ENCODE peak calls at places on chromosomes 12 and 14, in four cellular contexts. One of them, this sample, is unnamed.

GRCh38 chr12:123938679-123939480 is 33.8 kb downstream of the CCDC92 start:
- DNase-seq in heart left ventricle: no peak
- DNase-seq in A549: peak
- DNase-seq in IMR-90: no peak
- DNase-seq in this sample: no peak

GRCh38 chr12:51392556-51393237 is 1.5 kb upstream of the GALNT6 start:
- DNase-seq in heart left ventricle: no peak
- DNase-seq in A549: no peak
- DNase-seq in IMR-90: no peak
- DNase-seq in this sample: no peak

GRCh38 chr12:13114251-13115052 is 11.0 kb upstream of the GSG1 start:
- DNase-seq in heart left ventricle: no peak
- DNase-seq in A549: no peak
- DNase-seq in IMR-90: no peak
- DNase-seq in this sample: no peak

GRCh38 chr12:53516758-53517455 is 9.6 kb upstream of the NPFF start:
- DNase-seq in heart left ventricle: no peak
- DNase-seq in A549: no peak
- DNase-seq in IMR-90: no peak
- DNase-seq in this sample: no peak

GRCh38 chr12:77830502-77830901 is at the start of gene NAV3:
- DNase-seq in heart left ventricle: no peak
- DNase-seq in A549: no peak
- DNase-seq in IMR-90: no peak
- DNase-seq in this sample: peak

GRCh38 chr14:104117341-104118005 is 20.9 kb upstream of the KIF26A start:
- DNase-seq in heart left ventricle: no peak
- DNase-seq in A549: no peak
- DNase-seq in IMR-90: no peak
- DNase-seq in this sample: no peak

GRCh38 chr12:67449591-67450052 is 180.5 kb downstream of the CAND1 start:
- DNase-seq in heart left ventricle: no peak
- DNase-seq in A549: no peak
- DNase-seq in IMR-90: no peak
- DNase-seq in this sample: no peak

GRCh38 chr12:50074936-50075807 is 10.0 kb upstream of the SMARCD1 start:
- DNase-seq in heart left ventricle: peak
- DNase-seq in A549: peak
- DNase-seq in IMR-90: peak
- DNase-seq in this sample: peak

GRCh38 chr14:70947739-70948138 is 40.5 kb downstream of the PCNX1 start:
- DNase-seq in heart left ventricle: no peak
- DNase-seq in A549: no peak
- DNase-seq in IMR-90: no peak
- DNase-seq in this sample: no peak

GRCh38 chr12:117970334-117970733 is 1.5 kb upstream of the KSR2 start:
- DNase-seq in heart left ventricle: no peak
- DNase-seq in A549: no peak
- DNase-seq in IMR-90: no peak
- DNase-seq in this sample: no peak

GRCh38 chr12:117968084-117968789 is 553 bp downstream of the KSR2 start:
- DNase-seq in heart left ventricle: no peak
- DNase-seq in A549: no peak
- DNase-seq in IMR-90: no peak
- DNase-seq in this sample: no peak

GRCh38 chr12:117967512-117967911 is 1.3 kb downstream of the KSR2 start:
- DNase-seq in heart left ventricle: no peak
- DNase-seq in A549: no peak
- DNase-seq in IMR-90: no peak
- DNase-seq in this sample: no peak

GRCh38 chr12:117967043-117967442 is 1.7 kb downstream of the KSR2 start:
- DNase-seq in heart left ventricle: no peak
- DNase-seq in A549: no peak
- DNase-seq in IMR-90: no peak
- DNase-seq in this sample: no peak

GRCh38 chr12:117968826-117969659 is at the start of gene KSR2:
- DNase-seq in heart left ventricle: no peak
- DNase-seq in A549: peak
- DNase-seq in IMR-90: no peak
- DNase-seq in this sample: peak
- H3K4me3 ChIP-seq in heart left ventricle: peak
- H3K4me3 ChIP-seq in A549: peak
- H3K4me3 ChIP-seq in IMR-90: no peak
- H3K4me3 ChIP-seq in this sample: no peak

GRCh38 chr12:115871714-115872113 is 405.8 kb downstream of the MED13L start:
- DNase-seq in heart left ventricle: no peak
- DNase-seq in A549: peak
- DNase-seq in IMR-90: peak
- DNase-seq in this sample: peak
- TF ChIP-seq CTCF in heart left ventricle: peak
- TF ChIP-seq CTCF in A549: peak
- TF ChIP-seq CTCF in IMR-90: peak
- TF ChIP-seq CTCF in this sample: peak

GRCh38 chr14:91035855-91036254 is 24.6 kb downstream of the RPS6KA5 start:
- DNase-seq in heart left ventricle: no peak
- DNase-seq in A549: no peak
- DNase-seq in IMR-90: no peak
- DNase-seq in this sample: no peak

GRCh38 chr14:91040545-91040944 is 19.9 kb downstream of the RPS6KA5 start:
- DNase-seq in heart left ventricle: no peak
- DNase-seq in A549: no peak
- DNase-seq in IMR-90: no peak
- DNase-seq in this sample: no peak

GRCh38 chr14:91041450-91041849 is 19.0 kb downstream of the RPS6KA5 start:
- DNase-seq in heart left ventricle: no peak
- DNase-seq in A549: no peak
- DNase-seq in IMR-90: no peak
- DNase-seq in this sample: no peak

GRCh38 chr14:91038439-91038838 is 22.0 kb downstream of the RPS6KA5 start:
- DNase-seq in heart left ventricle: no peak
- DNase-seq in A549: no peak
- DNase-seq in IMR-90: no peak
- DNase-seq in this sample: peak

GRCh38 chr14:91036741-91037469 is 23.5 kb downstream of the RPS6KA5 start:
- DNase-seq in heart left ventricle: no peak
- DNase-seq in A549: no peak
- DNase-seq in IMR-90: no peak
- DNase-seq in this sample: no peak
- H3K4me3 ChIP-seq in heart left ventricle: no peak
- H3K4me3 ChIP-seq in A549: no peak
- H3K4me3 ChIP-seq in IMR-90: no peak
- H3K4me3 ChIP-seq in this sample: no peak

GRCh38 chr12:31234955-31235867 is 90.7 kb downstream of the SINHCAF start:
- DNase-seq in heart left ventricle: no peak
- DNase-seq in A549: peak
- DNase-seq in IMR-90: peak
- DNase-seq in this sample: peak
- TF ChIP-seq CTCF in heart left ventricle: peak
- TF ChIP-seq CTCF in A549: peak
- TF ChIP-seq CTCF in IMR-90: peak
- TF ChIP-seq CTCF in this sample: peak

GRCh38 chr12:110135012-110135411 is 10.9 kb downstream of the IFT81 start:
- DNase-seq in heart left ventricle: no peak
- DNase-seq in A549: no peak
- DNase-seq in IMR-90: peak
- DNase-seq in this sample: peak
- H3K4me3 ChIP-seq in heart left ventricle: no peak
- H3K4me3 ChIP-seq in A549: no peak
- H3K4me3 ChIP-seq in IMR-90: no peak
- H3K4me3 ChIP-seq in this sample: no peak

DNA sequence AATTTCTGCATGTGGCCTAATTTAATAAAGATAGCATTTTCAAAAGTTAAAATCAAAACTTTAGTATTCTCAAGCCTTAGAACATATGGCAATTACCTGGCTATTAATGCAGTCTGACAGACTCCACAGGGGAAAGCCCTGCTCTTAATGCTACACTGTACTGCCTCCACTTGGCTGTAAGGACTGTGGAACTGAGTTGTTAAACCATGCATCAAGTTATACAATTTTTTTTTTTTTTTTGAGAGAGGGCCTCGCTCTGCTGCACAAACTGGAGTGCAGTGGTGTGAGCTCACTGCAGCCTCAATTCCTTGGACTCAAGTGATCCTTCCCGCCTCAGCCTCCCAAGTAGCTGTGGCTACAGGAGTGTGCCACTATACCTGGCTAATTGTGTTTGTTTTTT is 19.0 kb upstream of the NDUFA12 start:
- DNase-seq in heart left ventricle: no peak
- DNase-seq in A549: no peak
- DNase-seq in IMR-90: no peak
- DNase-seq in this sample: no peak
- TF ChIP-seq CTCF in heart left ventricle: no peak
- TF ChIP-seq CTCF in A549: no peak
- TF ChIP-seq CTCF in IMR-90: no peak
- TF ChIP-seq CTCF in this sample: no peak

GRCh38 chr12:121240484-121241202 is 30.7 kb downstream of the P2RX4 start:
- DNase-seq in heart left ventricle: peak
- DNase-seq in A549: no peak
- DNase-seq in IMR-90: no peak
- DNase-seq in this sample: peak
- H3K4me3 ChIP-seq in heart left ventricle: peak
- H3K4me3 ChIP-seq in A549: no peak
- H3K4me3 ChIP-seq in IMR-90: no peak
- H3K4me3 ChIP-seq in this sample: no peak

GRCh38 chr12:23853640-23854039 is 95.8 kb downstream of the SOX5 start:
- DNase-seq in heart left ventricle: no peak
- DNase-seq in A549: no peak
- DNase-seq in IMR-90: no peak
- DNase-seq in this sample: no peak
- TF ChIP-seq CTCF in heart left ventricle: no peak
- TF ChIP-seq CTCF in A549: no peak
- TF ChIP-seq CTCF in IMR-90: no peak
- TF ChIP-seq CTCF in this sample: no peak

GRCh38 chr14:75980856-75981255 is 939 bp downstream of the TGFB3 start:
- DNase-seq in heart left ventricle: no peak
- DNase-seq in A549: no peak
- DNase-seq in IMR-90: no peak
- DNase-seq in this sample: no peak
- H3K4me3 ChIP-seq in heart left ventricle: peak
- H3K4me3 ChIP-seq in A549: no peak
- H3K4me3 ChIP-seq in IMR-90: no peak
- H3K4me3 ChIP-seq in this sample: peak